ENCODE peak calls at places on chromosomes 13 and 19, in seven cellular contexts. S is pancreas; U is upper lobe of left lung; Z is BE2C; M is IMR-90; V is adrenal gland; R is CD8-positive, alpha-beta T cell. C is an unnamed sample.

GRCh38 chr19:294819-295686 is 3.9 kb upstream of the PLPP2 start:
- DNase-seq in S (peak; percentile 74), U (no peak), Z (no peak), M (peak; percentile 12), V (no peak), R (peak; percentile 27), C (no peak)

GRCh38 chr19:14979498-14980255 is at the start of gene SLC1A6:
- DNase-seq in S (peak; percentile 42), U (no peak), Z (peak; percentile 13), M (no peak), V (no peak), R (no peak), C (no peak)

GRCh38 chr19:39430675-39431593 is 4.8 kb downstream of the RPS16 start:
- DNase-seq in S (no peak), U (peak; percentile 88), Z (no peak), M (peak; percentile 100), V (no peak), R (no peak), C (no peak)

GRCh38 chr19:28485300-28485699 is 727.7 kb downstream of the UQCRFS1 start:
- DNase-seq in S (no peak), U (peak; percentile 52), Z (no peak), M (no peak), V (peak; percentile 34), R (no peak), C (no peak)

GRCh38 chr13:75481176-75482069 is 546 bp downstream of the TBC1D4 start:
- DNase-seq in S (peak; percentile 83), U (peak; percentile 24), Z (peak; percentile 66), M (no peak), V (peak; percentile 37), R (no peak), C (peak; percentile 22)

GRCh38 chr13:94494021-94494420 is 14.5 kb upstream of the DCT start:
- DNase-seq in S (no peak), U (no peak), Z (peak; percentile 64), M (no peak), V (no peak), R (no peak), C (no peak)

GRCh38 chr13:21287331-21287907 is 111.0 kb downstream of the MRPL57 start:
- DNase-seq in S (no peak), U (no peak), Z (no peak), M (no peak), V (no peak), R (no peak), C (no peak)

GRCh38 chr13:46146898-46147297 is 35.1 kb downstream of the LCP1 start:
- DNase-seq in S (no peak), U (no peak), Z (peak; percentile 22), M (no peak), V (peak; percentile 41), R (no peak), C (no peak)

GRCh38 chr19:28103916-28104315 is 1109.0 kb downstream of the UQCRFS1 start:
- DNase-seq in S (no peak), U (no peak), Z (no peak), M (no peak), V (no peak), R (no peak), C (no peak)

GRCh38 chr19:7783991-7784421 is 21.0 kb downstream of the CLEC4M start:
- DNase-seq in S (no peak), U (peak; percentile 78), Z (no peak), M (peak; percentile 72), V (peak; percentile 77), R (no peak), C (no peak)

GRCh38 chr13:98394820-98395510 is 181.9 kb downstream of the STK24 start:
- DNase-seq in S (no peak), U (no peak), Z (no peak), M (no peak), V (no peak), R (no peak), C (no peak)

GRCh38 chr13:38686635-38687245 is at the start of gene FREM2:
- DNase-seq in S (peak; percentile 82), U (peak; percentile 85), Z (no peak), M (no peak), V (peak; percentile 12), R (no peak), C (no peak)

GRCh38 chr19:44848036-44848804 is 2.1 kb downstream of the NECTIN2 start:
- DNase-seq in S (no peak), U (no peak), Z (peak; percentile 31), M (peak; percentile 57), V (peak; percentile 50), R (no peak), C (no peak)

GRCh38 chr13:91381371-91381770 is 17.1 kb upstream of the GPC5 start:
- DNase-seq in S (no peak), U (no peak), Z (peak; percentile 30), M (peak; percentile 28), V (no peak), R (no peak), C (no peak)

GRCh38 chr13:62906896-62907295 is 1491.2 kb upstream of the PCDH20 start:
- DNase-seq in S (no peak), U (no peak), Z (no peak), M (no peak), V (no peak), R (no peak), C (no peak)

GRCh38 chr13:42064259-42064658 is 15.8 kb downstream of the DGKH start:
- DNase-seq in S (no peak), U (no peak), Z (no peak), M (peak; percentile 94), V (no peak), R (no peak), C (no peak)

GRCh38 chr19:55494172-55494761 is 6.0 kb downstream of the SSC5D start:
- DNase-seq in S (peak; percentile 64), U (no peak), Z (peak; percentile 13), M (peak; percentile 75), V (peak; percentile 33), R (no peak), C (peak; percentile 68)

GRCh38 chr19:3073159-3073563 is 10.9 kb upstream of the TLE5 start:
- DNase-seq in S (no peak), U (no peak), Z (peak; percentile 66), M (peak; percentile 68), V (no peak), R (no peak), C (no peak)

GRCh38 chr19:45547965-45548609 is 36.5 kb downstream of the OPA3 start:
- DNase-seq in S (no peak), U (peak; percentile 26), Z (no peak), M (peak; percentile 18), V (no peak), R (no peak), C (no peak)

GRCh38 chr19:41697198-41697855 is 9.3 kb upstream of the CEACAM7 start:
- DNase-seq in S (no peak), U (no peak), Z (no peak), M (no peak), V (no peak), R (no peak), C (no peak)
- TF ChIP-seq CTCF in S (no peak), U (no peak), Z (no peak), M (no peak), V (no peak), R (no peak), C (no peak)

GRCh38 chr13:97367427-97367826 is 66.5 kb upstream of the RAP2A start:
- DNase-seq in S (no peak), U (no peak), Z (no peak), M (peak; percentile 78), V (peak; percentile 50), R (no peak), C (no peak)
- H3K4me3 ChIP-seq in S (no peak overlapping the region), U (peak overlapping the region; percentile 7), Z (no peak overlapping the region), M (no peak overlapping the region), V (no peak overlapping the region), R (no peak overlapping the region), C (no peak overlapping the region)

GRCh38 chr19:33390120-33390907 is 16.8 kb downstream of the CEBPG start:
- DNase-seq in S (peak; percentile 79), U (peak; percentile 49), Z (peak; percentile 28), M (no peak), V (peak; percentile 19), R (no peak), C (peak; percentile 69)
- H3K36me3 ChIP-seq in S (no peaks in the 10 kb centered on the region), U (peaks cover 7% of the 10 kb centered on the region), Z (peaks cover 16% of the 10 kb centered on the region), M (peaks cover 20% of the 10 kb centered on the region), V (peaks cover 13% of the 10 kb centered on the region), R (no peaks in the 10 kb centered on the region), C (no peaks in the 10 kb centered on the region)

GRCh38 chr19:13370948-13371347 is 135.3 kb downstream of the CACNA1A start:
- DNase-seq in S (no peak), U (no peak), Z (no peak), M (no peak), V (no peak), R (no peak), C (no peak)

GRCh38 chr19:13363954-13364353 is 142.3 kb downstream of the CACNA1A start:
- DNase-seq in S (no peak), U (no peak), Z (no peak), M (no peak), V (no peak), R (no peak), C (no peak)

GRCh38 chr19:13363235-13363634 is 143.0 kb downstream of the CACNA1A start:
- DNase-seq in S (no peak), U (no peak), Z (no peak), M (no peak), V (no peak), R (no peak), C (no peak)

DNA sequence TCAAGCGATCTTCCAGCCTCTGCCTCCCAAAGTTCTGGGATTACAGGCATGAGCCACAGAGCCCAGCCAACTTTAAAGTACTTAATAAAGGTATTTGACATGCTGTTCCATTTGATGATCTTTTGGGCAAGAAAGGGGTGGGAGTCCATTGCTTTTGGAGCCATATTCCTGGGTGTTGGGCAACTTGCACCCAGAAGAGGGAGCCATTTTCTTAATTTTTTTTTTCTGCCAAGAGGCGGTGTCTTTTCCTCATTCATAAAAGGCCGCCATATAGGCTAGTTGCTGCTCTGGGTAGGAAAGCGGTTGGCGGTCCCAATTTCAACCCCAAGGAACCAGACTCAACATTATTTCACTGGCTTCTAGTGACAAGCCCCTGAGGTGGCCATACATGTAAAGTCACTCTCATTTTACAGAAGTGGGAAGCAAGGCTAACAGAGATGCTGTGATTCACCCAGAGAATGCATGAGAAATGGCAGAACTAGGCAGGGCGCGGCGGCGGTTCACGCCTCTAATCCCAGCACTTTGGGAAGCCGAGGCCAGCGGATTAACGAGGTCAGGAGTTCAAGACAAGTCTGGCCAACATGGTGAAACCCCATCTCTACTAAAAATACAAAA is 139.6 kb downstream of the CACNA1A start:
- DNase-seq in S (no peak), U (no peak), Z (no peak), M (peak; percentile 31), V (no peak), R (no peak), C (no peak)
- TF ChIP-seq CTCF in S (no peak), U (no peak), Z (peak; percentile 69), M (peak; percentile 61), V (no peak), R (no peak), C (peak; percentile 30)

GRCh38 chr13:40981361-40981760 is 37.8 kb downstream of the ELF1 start:
- DNase-seq in S (no peak), U (no peak), Z (no peak), M (no peak), V (no peak), R (no peak), C (no peak)
- H3K4me3 ChIP-seq in S (no peak overlapping the region), U (peak overlapping the region; percentile 38), Z (no peak overlapping the region), M (no peak overlapping the region), V (no peak overlapping the region), R (peak overlapping the region; percentile 80), C (peak overlapping the region; percentile 58)

GRCh38 chr19:42290523-42291436 is 11.2 kb upstream of the PRR19 start:
- DNase-seq in S (peak; percentile 75), U (no peak), Z (peak; percentile 91), M (no peak), V (no peak), R (peak; percentile 45), C (no peak)
- H3K36me3 ChIP-seq in S (peaks cover 41% of the 10 kb centered on the region), U (peaks cover 81% of the 10 kb centered on the region), Z (peaks cover 80% of the 10 kb centered on the region), M (peaks cover 76% of the 10 kb centered on the region), V (peaks cover 85% of the 10 kb centered on the region), R (peaks cover 16% of the 10 kb centered on the region), C (peaks cover 79% of the 10 kb centered on the region)

GRCh38 chr19:6711078-6711361 is 9.4 kb downstream of the C3 start:
- DNase-seq in S (no peak), U (no peak), Z (no peak), M (no peak), V (no peak), R (no peak), C (no peak)
- TF ChIP-seq CTCF in S (no peak), U (no peak), Z (no peak), M (no peak), V (no peak), R (no peak), C (no peak)

C was measured in left ventricle myocardium inferior.